ENCODE peak calls at places on chromosomes 13 and 19, in eight cellular contexts. F is PC-3; K is SK-N-SH; A is ascending aorta; Z is heart right ventricle; J is tibial artery; N is HL-60; E is CD8-positive, alpha-beta T cell. Y is an unnamed sample.

GRCh38 chr13:112814905-112815585 is 125.2 kb downstream of the ATP11A start:
- DNase-seq in F (peak), J (no peak), E (no peak), N (no peak), K (no peak), A (no peak), Z (no peak), Y (no peak)

GRCh38 chr19:460877-461609 is at the start of gene SHC2:
- DNase-seq in N (no peak), J (no peak), A (no peak), E (peak), Z (peak), K (peak), F (no peak), Y (no peak)

GRCh38 chr13:101204270-101205011 is 211.9 kb downstream of the NALCN start:
- DNase-seq in E (no peak), J (no peak), Z (no peak), F (no peak), A (no peak), N (no peak), K (peak), Y (no peak)

GRCh38 chr19:827710-828321 is at the start of gene AZU1:
- DNase-seq in F (no peak), Z (no peak), E (no peak), J (no peak), A (no peak), K (no peak), N (peak), Y (no peak)

GRCh38 chr19:45507864-45508680 is 793 bp downstream of the VASP start:
- DNase-seq in N (no peak), E (peak), Z (no peak), F (no peak), A (no peak), K (no peak), J (no peak), Y (no peak)

GRCh38 chr13:80338781-80339577 is 1.9 kb downstream of the SPRY2 start:
- DNase-seq in J (peak), E (peak), Z (peak), K (peak), N (no peak), A (peak), F (peak), Y (peak)

GRCh38 chr19:41376998-41377365 is 649 bp downstream of the TMEM91 start:
- DNase-seq in J (no peak), A (no peak), E (no peak), K (no peak), F (no peak), N (no peak), Z (no peak), Y (no peak)

GRCh38 chr13:80214521-80214941 is 126.4 kb downstream of the SPRY2 start:
- DNase-seq in A (no peak), K (peak), N (no peak), F (no peak), E (no peak), Z (no peak), J (no peak), Y (no peak)

GRCh38 chr19:27891411-27891810 is 1321.5 kb downstream of the UQCRFS1 start:
- DNase-seq in Z (no peak), J (no peak), A (no peak), N (no peak), K (no peak), F (no peak), E (no peak), Y (no peak)

DNA sequence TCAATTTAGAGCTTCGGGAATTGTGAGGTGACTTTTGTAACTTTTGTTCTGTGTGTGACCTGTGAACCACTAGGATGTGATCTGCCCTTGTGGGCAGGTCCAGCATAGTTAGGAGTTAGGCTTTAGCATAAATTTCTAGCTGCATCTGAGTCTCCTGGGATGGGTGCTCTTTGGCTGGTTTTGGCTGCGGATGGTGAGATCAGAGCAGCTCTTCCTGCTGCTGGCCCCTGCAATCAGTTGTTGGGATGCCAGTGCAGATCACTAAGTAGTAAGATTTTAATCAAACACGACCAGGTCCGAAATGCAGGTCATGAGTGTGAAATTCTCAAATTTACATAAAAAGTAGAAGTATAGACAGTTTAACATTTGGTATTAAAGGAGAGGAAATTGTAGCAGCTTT is 8.5 kb downstream of the CEBPG start:
- DNase-seq in F (no peak), E (no peak), K (no peak), N (no peak), Z (no peak), A (no peak), J (no peak), Y (no peak)
- H3K27ac ChIP-seq in F (no peak), E (no peak), K (no peak), N (no peak), Z (no peak), A (no peak), J (no peak), Y (no peak)

GRCh38 chr19:56103027-56103614 is 18.0 kb downstream of the ZNF787 start:
- DNase-seq in J (no peak), K (no peak), Z (no peak), N (no peak), E (no peak), A (no peak), F (no peak), Y (no peak)
- H3K27ac ChIP-seq in J (no peak), K (no peak), Z (no peak), N (no peak), E (no peak), A (no peak), F (no peak), Y (no peak)

GRCh38 chr19:39833160-39833463 is 850 bp downstream of the DYRK1B start:
- DNase-seq in J (no peak), A (no peak), K (no peak), Z (no peak), F (no peak), N (no peak), E (no peak), Y (no peak)
- H3K27ac ChIP-seq in J (peak), A (peak), K (peak), Z (peak), F (no peak), N (no peak), E (peak), Y (peak)

DNA sequence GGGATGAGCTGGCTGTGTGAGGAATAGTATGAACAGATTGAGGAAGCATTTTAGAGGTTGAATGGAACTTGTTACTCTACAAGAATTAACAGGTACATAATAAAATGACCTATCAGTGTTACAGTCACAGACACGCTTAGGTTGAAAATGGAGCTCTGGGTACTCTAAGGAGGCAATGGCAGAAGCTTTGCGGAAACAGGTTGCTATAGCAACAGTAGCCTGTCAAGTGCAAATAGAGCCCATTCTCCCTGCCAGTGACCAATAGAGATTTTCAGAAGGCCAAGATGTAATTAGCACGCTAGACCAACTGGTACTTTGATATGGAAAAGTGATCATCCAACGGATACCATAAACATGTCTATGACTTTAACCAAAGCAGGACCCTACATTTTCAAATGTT is 148.5 kb upstream of the FREM2 start:
- DNase-seq in K (no peak), F (no peak), E (no peak), Z (no peak), J (no peak), N (no peak), A (no peak), Y (no peak)
- H3K27ac ChIP-seq in K (no peak), F (no peak), E (no peak), Z (no peak), J (no peak), N (no peak), A (no peak), Y (no peak)

GRCh38 chr19:51794865-51795490 is at the start of gene FPR3:
- DNase-seq in J (no peak), E (no peak), A (no peak), F (no peak), K (no peak), Z (no peak), N (no peak), Y (no peak)
- H3K27ac ChIP-seq in J (no peak), E (no peak), A (peak), F (no peak), K (no peak), Z (no peak), N (no peak), Y (no peak)